ENCODE peak calls at places on chromosomes 6 and 20, in eight cellular contexts. O is fibroblast of lung, K is astrocyte of the spinal cord, F is omental fat pad, M is GM13977, J is BJ, B is IMR-90, N is uterus. V is an unnamed sample.

GRCh38 chr6:52020961-52021570 is 66.3 kb downstream of the PKHD1 start:
- DNase-seq in F (no peak), O (peak), N (no peak), M (no peak), K (peak), B (peak), J (no peak), V (no peak)

GRCh38 chr20:4469910-4470309 is 251.8 kb upstream of the PRND start:
- DNase-seq in O (no peak), K (no peak), J (no peak), F (no peak), N (no peak), B (no peak), M (no peak), V (no peak)

GRCh38 chr6:35967059-35967769 is 46.3 kb upstream of the SRPK1 start:
- DNase-seq in F (no peak), B (no peak), M (no peak), K (no peak), O (no peak), N (no peak), J (no peak), V (no peak)

GRCh38 chr20:53829706-53830521 is 236.3 kb upstream of the ZNF217 start:
- DNase-seq in K (peak), O (peak), J (peak), M (no peak), F (no peak), N (no peak), B (peak), V (peak)

GRCh38 chr6:91273729-91274128 is 686.9 kb upstream of the MAP3K7 start:
- DNase-seq in F (no peak), M (no peak), J (no peak), K (peak), O (no peak), N (no peak), B (no peak), V (no peak)

GRCh38 chr20:54606384-54606783 is 131.0 kb downstream of the DOK5 start:
- DNase-seq in M (peak), N (no peak), O (no peak), B (no peak), J (no peak), K (no peak), F (no peak), V (no peak)

GRCh38 chr20:47687095-47687987 is 97.9 kb downstream of the SULF2 start:
- DNase-seq in N (no peak), K (no peak), F (no peak), O (no peak), J (no peak), M (no peak), B (no peak), V (no peak)

GRCh38 chr6:43301081-43301870 is 3.2 kb downstream of the SLC22A7 start:
- DNase-seq in B (no peak), K (no peak), J (no peak), F (no peak), N (no peak), O (no peak), M (no peak), V (no peak)

GRCh38 chr6:160297310-160297709 is 38.7 kb upstream of the SLC22A2 start:
- DNase-seq in F (no peak), M (no peak), K (no peak), J (no peak), B (no peak), O (no peak), N (no peak), V (no peak)

GRCh38 chr6:43226192-43226851 is 3.0 kb downstream of the DNPH1 start:
- DNase-seq in N (no peak), B (no peak), F (no peak), J (no peak), K (no peak), O (no peak), M (no peak), V (no peak)

GRCh38 chr6:88520020-88520338 is 353.8 kb upstream of the CNR1 start:
- DNase-seq in B (no peak), M (no peak), F (no peak), O (no peak), N (no peak), K (no peak), J (no peak), V (no peak)

GRCh38 chr6:136599324-136600011 is 49.2 kb upstream of the MAP7 start:
- DNase-seq in K (no peak), N (no peak), O (peak), M (no peak), B (peak), J (no peak), F (no peak), V (peak)

GRCh38 chr6:170176621-170177382 is 114.1 kb downstream of the DLL1 start:
- DNase-seq in B (no peak), J (no peak), O (no peak), K (no peak), F (no peak), M (peak), N (peak), V (no peak)

GRCh38 chr6:13725570-13725969 is 13.9 kb upstream of the RANBP9 start:
- DNase-seq in O (peak), B (peak), K (peak), J (no peak), M (no peak), N (no peak), F (no peak), V (no peak)

GRCh38 chr20:25195962-25196700 is 619 bp downstream of the ENTPD6 start:
- DNase-seq in K (no peak), N (no peak), O (peak), F (no peak), J (no peak), B (peak), M (no peak), V (no peak)

GRCh38 chr20:33262658-33263065 is 20.4 kb upstream of the BPIFB1 start:
- DNase-seq in K (peak), J (peak), N (no peak), O (peak), M (no peak), F (no peak), B (peak), V (peak)

GRCh38 chr6:83474309-83474708 is 38.0 kb upstream of the PRSS35 start:
- DNase-seq in M (no peak), F (no peak), J (no peak), O (peak), B (peak), N (no peak), K (peak), V (no peak)

GRCh38 chr6:35810831-35811698 is 5.9 kb downstream of the LHFPL5 start:
- DNase-seq in K (peak), B (peak), J (no peak), F (no peak), O (peak), N (no peak), M (no peak), V (no peak)

GRCh38 chr6:79833264-79833663 is 114.1 kb downstream of the ELOVL4 start:
- DNase-seq in J (no peak), M (no peak), F (no peak), K (no peak), N (no peak), B (no peak), O (no peak), V (no peak)

GRCh38 chr6:4380881-4381281 is 245.5 kb upstream of the ECI2 start:
- DNase-seq in K (no peak), O (no peak), B (no peak), N (no peak), F (no peak), M (no peak), J (no peak), V (no peak)

GRCh38 chr6:8084586-8084985 is 17.8 kb downstream of the EEF1E1 start:
- DNase-seq in F (no peak), J (no peak), M (no peak), O (peak), B (no peak), K (peak), N (no peak), V (no peak)

GRCh38 chr20:6074145-6074561 is 20.3 kb upstream of the LRRN4 start:
- DNase-seq in M (peak), N (no peak), K (no peak), F (no peak), B (no peak), J (no peak), O (no peak), V (no peak)

GRCh38 chr20:36399147-36399968 is 93.2 kb downstream of the DLGAP4 start:
- DNase-seq in N (no peak), J (no peak), K (peak), M (peak), O (peak), F (no peak), B (peak), V (no peak)

GRCh38 chr6:32127409-32127716 is 683 bp downstream of the ATF6B start:
- DNase-seq in J (no peak), F (no peak), O (no peak), M (no peak), B (no peak), K (no peak), N (no peak), V (no peak)

GRCh38 chr20:57481281-57481711 is 43.6 kb downstream of the CTCFL start:
- DNase-seq in N (no peak), J (no peak), F (no peak), O (no peak), B (no peak), M (no peak), K (no peak), V (no peak)

GRCh38 chr6:45466686-45467085 is 89.0 kb upstream of the SUPT3H start:
- DNase-seq in O (peak), N (no peak), F (no peak), B (no peak), J (no peak), K (no peak), M (no peak), V (no peak)

GRCh38 chr6:42254505-42254904 is 36.8 kb upstream of the MRPS10 start:
- DNase-seq in N (no peak), B (no peak), K (no peak), O (no peak), J (no peak), M (no peak), F (no peak), V (no peak)

GRCh38 chr20:36792422-36792821 is 18.9 kb upstream of the DSN1 start:
- DNase-seq in K (peak), J (no peak), F (no peak), M (peak), O (peak), N (peak), B (peak), V (peak)

GRCh38 chr6:34234667-34235604 is 1.7 kb upstream of the HMGA1 start:
- DNase-seq in N (no peak), O (no peak), K (no peak), M (peak), F (no peak), J (no peak), B (no peak), V (no peak)

GRCh38 chr6:139577124-139577800 is 202.8 kb upstream of the CITED2 start:
- DNase-seq in F (no peak), M (no peak), O (peak), K (peak), J (no peak), B (peak), N (no peak), V (no peak)

GRCh38 chr6:117110146-117110545 is 155.2 kb upstream of the VGLL2 start:
- DNase-seq in K (no peak), B (no peak), M (no peak), N (no peak), F (no peak), O (no peak), J (no peak), V (no peak)

GRCh38 chr6:1686117-1687098 is 76.7 kb downstream of the FOXC1 start:
- DNase-seq in M (no peak), O (peak), F (no peak), B (peak), K (peak), J (peak), N (no peak), V (peak)

GRCh38 chr6:33843696-33844121 is 39.9 kb upstream of the MLN start:
- DNase-seq in N (peak), B (no peak), O (no peak), J (no peak), K (no peak), M (no peak), F (no peak), V (no peak)

GRCh38 chr6:70879496-70879895 is 77.4 kb downstream of the B3GAT2 start:
- DNase-seq in N (no peak), O (no peak), K (no peak), M (no peak), J (no peak), B (no peak), F (no peak), V (no peak)

DNA sequence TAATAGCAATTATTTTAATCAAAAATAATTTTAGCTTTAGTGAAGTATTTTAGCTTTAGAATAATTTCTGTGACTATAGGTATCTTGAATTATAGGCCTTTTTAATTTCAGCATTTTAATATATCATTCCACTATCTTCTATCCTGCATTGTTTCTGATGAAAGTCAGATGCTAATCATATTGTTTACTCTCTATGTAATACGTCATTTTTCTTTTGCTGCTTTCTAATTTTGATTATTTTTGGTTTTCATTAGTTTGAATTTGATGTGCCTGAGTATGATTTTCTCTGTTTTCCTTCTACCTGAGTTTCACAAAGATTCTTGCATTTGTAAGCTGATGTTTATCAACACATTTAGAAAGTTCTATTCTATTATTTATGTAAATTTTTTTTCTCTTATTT is 17.4 kb upstream of the ADGRG6 start:
- DNase-seq in N (no peak), F (no peak), B (no peak), O (no peak), J (no peak), K (no peak), M (no peak), V (no peak)
- TF ChIP-seq CTCF in N (no peak), F (no peak), B (no peak), O (no peak), J (no peak), K (no peak), M (no peak), V (no peak)

DNA sequence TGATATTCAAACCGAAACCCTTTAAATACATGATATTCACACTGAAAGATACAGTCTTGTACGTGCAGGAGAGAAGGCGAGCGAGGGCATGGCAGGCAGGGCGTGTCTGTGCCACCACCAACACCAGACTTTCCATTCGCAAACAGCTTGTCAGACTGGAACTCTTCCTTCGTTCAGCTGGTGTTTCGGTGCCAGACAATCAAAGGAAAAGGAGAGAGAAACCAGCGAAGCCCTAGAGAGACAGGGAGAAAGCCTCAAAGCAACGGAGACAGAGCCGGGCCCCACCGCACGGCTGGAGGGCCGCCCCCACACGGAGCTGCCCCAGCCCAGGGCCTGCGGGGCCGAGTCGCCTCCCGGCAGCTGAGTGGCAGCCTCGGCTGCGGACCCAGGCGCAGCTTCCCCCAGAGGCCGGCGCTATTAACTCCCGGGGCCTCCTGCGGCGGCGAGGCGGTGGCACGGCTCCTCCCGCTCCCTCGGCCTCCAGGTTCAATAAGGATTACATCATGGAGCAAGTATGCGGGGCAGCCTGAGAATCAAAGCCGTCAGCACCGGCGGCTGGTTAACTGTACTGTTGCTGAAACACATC is 32.1 kb upstream of the NR2E1 start:
- DNase-seq in B (peak), F (no peak), K (peak), J (peak), N (peak), M (no peak), O (peak), V (peak)
- TF ChIP-seq CTCF in B (no peak), F (no peak), K (no peak), J (no peak), N (no peak), M (no peak), O (no peak), V (no peak)

DNA sequence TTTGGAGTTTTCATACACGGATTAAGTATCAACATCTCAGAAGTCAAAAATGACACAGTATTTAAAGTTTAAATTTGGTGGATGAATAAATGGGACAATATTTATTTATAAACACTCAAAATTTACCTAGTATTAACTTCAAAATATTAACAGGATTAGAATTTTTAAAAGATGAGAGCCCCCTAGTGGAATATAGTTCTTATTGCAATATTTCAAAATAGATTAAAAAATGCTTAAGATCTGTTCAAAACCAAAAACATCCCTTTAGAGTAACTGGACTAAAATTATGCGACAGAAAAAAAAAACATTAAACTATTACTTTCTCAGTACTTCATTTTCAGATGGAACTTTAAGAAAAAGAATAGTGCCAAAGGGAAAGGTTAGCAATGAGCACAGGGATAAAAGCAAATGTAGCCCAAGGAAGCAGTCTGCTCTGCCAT is 56.6 kb downstream of the SNX14 start:
- DNase-seq in F (no peak), N (no peak), K (peak), J (no peak), M (peak), O (no peak), B (peak), V (no peak)
- TF ChIP-seq CTCF in F (no peak), N (peak), K (peak), J (peak), M (peak), O (peak), B (peak), V (peak)

GRCh38 chr20:22302039-22302438 is 282.3 kb downstream of the FOXA2 start:
- DNase-seq in F (no peak), K (no peak), B (no peak), M (no peak), N (no peak), J (no peak), O (no peak), V (no peak)

GRCh38 chr20:22305391-22305790 is 279.0 kb downstream of the FOXA2 start:
- DNase-seq in F (no peak), J (no peak), B (no peak), O (no peak), N (no peak), K (no peak), M (no peak), V (no peak)

GRCh38 chr20:22308934-22309333 is 275.4 kb downstream of the FOXA2 start:
- DNase-seq in O (no peak), F (no peak), M (no peak), J (no peak), K (no peak), B (no peak), N (no peak), V (no peak)

DNA sequence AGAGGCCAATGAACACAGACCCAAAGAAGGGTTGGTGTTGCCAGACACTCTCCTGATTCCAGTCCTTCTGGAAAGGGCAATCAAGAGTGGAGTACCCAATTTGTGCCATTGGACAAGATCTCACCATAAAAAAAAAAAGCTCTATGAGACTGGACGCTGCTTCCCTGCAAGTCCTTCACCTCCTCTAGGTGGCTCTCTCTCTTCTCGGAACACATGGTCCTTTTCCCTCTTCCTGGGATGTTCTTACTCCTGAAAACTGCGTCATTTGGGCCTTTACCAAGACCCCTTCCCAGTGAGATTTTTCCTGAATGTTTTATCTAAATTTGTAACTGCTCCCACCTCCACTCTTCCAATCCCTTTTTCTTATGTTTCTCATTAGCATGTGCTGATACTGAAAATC is 280.8 kb downstream of the FOXA2 start:
- DNase-seq in M (no peak), N (no peak), K (no peak), O (no peak), J (no peak), F (no peak), B (no peak), V (no peak)
- TF ChIP-seq CTCF in M (peak), N (no peak), K (peak), O (no peak), J (no peak), F (no peak), B (no peak), V (no peak)

V was measured in AG09319.